ENCODE peak calls at places on chromosomes 11 and 22, in six cellular contexts. One of them, this sample, is unnamed.

GRCh38 chr11:831132-831864 is 1.5 kb upstream of the CD151 start:
- DNase-seq in H9: no peak
- DNase-seq in mesenchymal stem cell: no peak
- DNase-seq in IMR-90: peak; percentile 80
- DNase-seq in H1: no peak
- DNase-seq in trophoblast cell: no peak
- DNase-seq in this sample: no peak

GRCh38 chr22:34324763-34325162 is 404.5 kb upstream of the LARGE1 start:
- DNase-seq in trophoblast cell: no peak
- DNase-seq in mesenchymal stem cell: no peak
- DNase-seq in H1: no peak
- DNase-seq in H9: no peak
- DNase-seq in IMR-90: no peak
- DNase-seq in this sample: no peak

GRCh38 chr11:58513747-58514367 is 6.0 kb upstream of the OR5B21 start:
- DNase-seq in H1: peak; percentile 74
- DNase-seq in trophoblast cell: peak; percentile 89
- DNase-seq in H9: peak; percentile 62
- DNase-seq in IMR-90: peak; percentile 76
- DNase-seq in mesenchymal stem cell: peak; percentile 65
- DNase-seq in this sample: peak; percentile 56

GRCh38 chr11:67301951-67302516 is 1.3 kb upstream of the SSH3 start:
- DNase-seq in H1: peak; percentile 75
- DNase-seq in IMR-90: peak; percentile 68
- DNase-seq in mesenchymal stem cell: peak; percentile 85
- DNase-seq in H9: peak; percentile 80
- DNase-seq in trophoblast cell: peak; percentile 72
- DNase-seq in this sample: no peak

GRCh38 chr11:88520391-88520790 is 182.9 kb upstream of the CTSC start:
- DNase-seq in H1: no peak
- DNase-seq in trophoblast cell: peak; percentile 40
- DNase-seq in H9: no peak
- DNase-seq in IMR-90: peak; percentile 49
- DNase-seq in mesenchymal stem cell: peak; percentile 45
- DNase-seq in this sample: no peak

GRCh38 chr22:30485362-30485988 is 13.7 kb upstream of the SEC14L3 start:
- DNase-seq in IMR-90: peak; percentile 33
- DNase-seq in mesenchymal stem cell: peak; percentile 50
- DNase-seq in H9: peak; percentile 82
- DNase-seq in trophoblast cell: peak; percentile 65
- DNase-seq in H1: peak; percentile 92
- DNase-seq in this sample: peak; percentile 53

GRCh38 chr11:13043912-13044628 is 35.0 kb downstream of the RASSF10 start:
- DNase-seq in H9: no peak
- DNase-seq in trophoblast cell: no peak
- DNase-seq in H1: no peak
- DNase-seq in IMR-90: no peak
- DNase-seq in mesenchymal stem cell: no peak
- DNase-seq in this sample: no peak

GRCh38 chr11:118152552-118153471 is at the start of gene SCN4B:
- DNase-seq in mesenchymal stem cell: peak; percentile 59
- DNase-seq in trophoblast cell: peak; percentile 53
- DNase-seq in H1: peak; percentile 83
- DNase-seq in IMR-90: peak; percentile 20
- DNase-seq in H9: peak; percentile 81
- DNase-seq in this sample: peak; percentile 72

GRCh38 chr11:10506013-10506370 is 35.0 kb downstream of the RNF141 start:
- DNase-seq in mesenchymal stem cell: no peak
- DNase-seq in H9: no peak
- DNase-seq in IMR-90: no peak
- DNase-seq in H1: no peak
- DNase-seq in trophoblast cell: no peak
- DNase-seq in this sample: no peak

GRCh38 chr11:84871116-84871515 is 756.0 kb downstream of the DLG2 start:
- DNase-seq in H9: no peak
- DNase-seq in mesenchymal stem cell: no peak
- DNase-seq in IMR-90: no peak
- DNase-seq in H1: no peak
- DNase-seq in trophoblast cell: no peak
- DNase-seq in this sample: no peak

GRCh38 chr22:42836026-42836425 is 21.0 kb downstream of the ARFGAP3 start:
- DNase-seq in IMR-90: no peak
- DNase-seq in H9: no peak
- DNase-seq in trophoblast cell: no peak
- DNase-seq in mesenchymal stem cell: no peak
- DNase-seq in H1: no peak
- DNase-seq in this sample: no peak

DNA sequence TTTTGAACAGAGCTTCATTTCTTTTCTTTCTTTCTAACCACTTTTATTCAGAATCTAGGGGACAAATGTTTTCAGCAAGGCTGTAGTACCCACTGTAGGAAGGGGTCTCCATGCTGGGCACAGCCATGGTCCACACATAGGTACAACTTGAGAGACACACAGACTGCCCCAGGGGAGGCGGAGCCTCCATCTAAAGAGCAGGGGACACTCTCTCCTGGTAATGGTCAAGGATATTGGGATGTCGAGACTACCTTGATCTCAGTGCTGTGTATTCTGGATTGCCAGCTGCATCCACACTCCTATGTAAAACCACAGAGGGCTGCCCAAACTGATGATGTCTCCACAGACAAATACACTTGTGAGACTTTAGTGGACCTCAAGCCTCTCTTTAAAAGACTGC is 2.9 kb upstream of the APOL3 start:
- DNase-seq in trophoblast cell: no peak
- DNase-seq in H9: no peak
- DNase-seq in H1: no peak
- DNase-seq in IMR-90: no peak
- DNase-seq in mesenchymal stem cell: no peak
- DNase-seq in this sample: no peak
- H3K14ac ChIP-seq in trophoblast cell: no peak overlapping the region
- H3K14ac ChIP-seq in H9: no peak overlapping the region
- H3K14ac ChIP-seq in H1: no peak overlapping the region
- H3K14ac ChIP-seq in IMR-90: no peak overlapping the region
- H3K14ac ChIP-seq in mesenchymal stem cell: no peak overlapping the region
- H3K14ac ChIP-seq in this sample: no peak overlapping the region

DNA sequence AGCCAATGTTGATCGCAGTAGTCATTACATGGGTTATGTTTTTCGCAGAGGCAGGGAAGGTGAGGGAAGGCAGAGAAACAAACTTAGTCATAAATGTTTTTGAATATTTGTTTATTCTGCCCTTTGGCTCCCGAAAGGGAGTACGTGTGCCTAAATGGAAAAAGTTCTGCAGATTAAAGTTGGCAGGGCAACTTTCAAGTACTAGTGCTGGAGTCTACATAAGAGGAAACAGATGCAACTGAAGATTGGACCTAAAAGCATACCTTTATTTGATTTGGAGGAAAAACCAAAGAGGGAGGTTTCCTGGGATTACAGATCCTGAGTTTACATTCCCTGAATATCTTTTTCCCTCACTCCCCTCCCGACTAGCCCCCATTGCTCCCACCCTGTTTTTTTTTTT is 5.7 kb downstream of the HSD17B12 start:
- DNase-seq in H1: no peak
- DNase-seq in trophoblast cell: no peak
- DNase-seq in IMR-90: no peak
- DNase-seq in mesenchymal stem cell: no peak
- DNase-seq in H9: no peak
- DNase-seq in this sample: no peak
- H3K4me2 ChIP-seq in H1: peak overlapping the region; percentile 22
- H3K4me2 ChIP-seq in trophoblast cell: no peak overlapping the region
- H3K4me2 ChIP-seq in IMR-90: no peak overlapping the region
- H3K4me2 ChIP-seq in mesenchymal stem cell: no peak overlapping the region
- H3K4me2 ChIP-seq in H9: peak overlapping the region; percentile 42
- H3K4me2 ChIP-seq in this sample: no peak overlapping the region

GRCh38 chr11:94638278-94638901 is 71.2 kb downstream of the PIWIL4 start:
- DNase-seq in IMR-90: no peak
- DNase-seq in H9: no peak
- DNase-seq in mesenchymal stem cell: peak; percentile 14
- DNase-seq in H1: peak; percentile 16
- DNase-seq in trophoblast cell: peak; percentile 78
- DNase-seq in this sample: no peak
- H2BK5ac ChIP-seq in IMR-90: peak overlapping the region; percentile 53
- H2BK5ac ChIP-seq in H9: no peak overlapping the region
- H2BK5ac ChIP-seq in mesenchymal stem cell: no peak overlapping the region
- H2BK5ac ChIP-seq in H1: peak overlapping the region; percentile 79
- H2BK5ac ChIP-seq in trophoblast cell: no peak overlapping the region
- H2BK5ac ChIP-seq in this sample: no peak overlapping the region

GRCh38 chr11:2169626-2170570 is 1.7 kb downstream of the TH start:
- DNase-seq in trophoblast cell: no peak
- DNase-seq in IMR-90: no peak
- DNase-seq in mesenchymal stem cell: no peak
- DNase-seq in H9: no peak
- DNase-seq in H1: no peak
- DNase-seq in this sample: no peak

GRCh38 chr11:2166091-2166851 is 5.3 kb upstream of the INS start:
- DNase-seq in trophoblast cell: peak; percentile 68
- DNase-seq in H9: peak; percentile 69
- DNase-seq in IMR-90: no peak
- DNase-seq in mesenchymal stem cell: no peak
- DNase-seq in H1: peak; percentile 90
- DNase-seq in this sample: no peak

GRCh38 chr11:2167141-2168045 is 4.2 kb downstream of the TH start:
- DNase-seq in H1: no peak
- DNase-seq in mesenchymal stem cell: no peak
- DNase-seq in H9: no peak
- DNase-seq in IMR-90: no peak
- DNase-seq in trophoblast cell: no peak
- DNase-seq in this sample: no peak

GRCh38 chr11:2169001-2169370 is 2.6 kb downstream of the TH start:
- DNase-seq in mesenchymal stem cell: no peak
- DNase-seq in H9: no peak
- DNase-seq in IMR-90: no peak
- DNase-seq in H1: no peak
- DNase-seq in trophoblast cell: peak; percentile 61
- DNase-seq in this sample: no peak

GRCh38 chr11:2168286-2169000 is 3.2 kb downstream of the TH start:
- DNase-seq in H1: no peak
- DNase-seq in H9: no peak
- DNase-seq in IMR-90: no peak
- DNase-seq in mesenchymal stem cell: no peak
- DNase-seq in trophoblast cell: peak; percentile 75
- DNase-seq in this sample: no peak
- H3K14ac ChIP-seq in H1: no peak overlapping the region
- H3K14ac ChIP-seq in H9: no peak overlapping the region
- H3K14ac ChIP-seq in IMR-90: no peak overlapping the region
- H3K14ac ChIP-seq in mesenchymal stem cell: no peak overlapping the region
- H3K14ac ChIP-seq in trophoblast cell: no peak overlapping the region
- H3K14ac ChIP-seq in this sample: no peak overlapping the region

GRCh38 chr11:33631749-33632091 is 68.9 kb downstream of the C11orf91 start:
- DNase-seq in H9: no peak
- DNase-seq in IMR-90: no peak
- DNase-seq in H1: no peak
- DNase-seq in mesenchymal stem cell: no peak
- DNase-seq in trophoblast cell: no peak
- DNase-seq in this sample: no peak

GRCh38 chr11:33630936-33631748 is 69.5 kb downstream of the C11orf91 start:
- DNase-seq in H1: no peak
- DNase-seq in mesenchymal stem cell: no peak
- DNase-seq in H9: no peak
- DNase-seq in IMR-90: no peak
- DNase-seq in trophoblast cell: peak; percentile 39
- DNase-seq in this sample: no peak

GRCh38 chr11:33635161-33635560 is 65.5 kb downstream of the C11orf91 start:
- DNase-seq in H9: no peak
- DNase-seq in H1: no peak
- DNase-seq in IMR-90: peak; percentile 58
- DNase-seq in trophoblast cell: peak; percentile 38
- DNase-seq in mesenchymal stem cell: no peak
- DNase-seq in this sample: no peak

GRCh38 chr11:33634291-33634834 is 66.3 kb downstream of the C11orf91 start:
- DNase-seq in H1: no peak
- DNase-seq in IMR-90: peak; percentile 82
- DNase-seq in trophoblast cell: peak; percentile 91
- DNase-seq in H9: no peak
- DNase-seq in mesenchymal stem cell: peak; percentile 34
- DNase-seq in this sample: no peak

DNA sequence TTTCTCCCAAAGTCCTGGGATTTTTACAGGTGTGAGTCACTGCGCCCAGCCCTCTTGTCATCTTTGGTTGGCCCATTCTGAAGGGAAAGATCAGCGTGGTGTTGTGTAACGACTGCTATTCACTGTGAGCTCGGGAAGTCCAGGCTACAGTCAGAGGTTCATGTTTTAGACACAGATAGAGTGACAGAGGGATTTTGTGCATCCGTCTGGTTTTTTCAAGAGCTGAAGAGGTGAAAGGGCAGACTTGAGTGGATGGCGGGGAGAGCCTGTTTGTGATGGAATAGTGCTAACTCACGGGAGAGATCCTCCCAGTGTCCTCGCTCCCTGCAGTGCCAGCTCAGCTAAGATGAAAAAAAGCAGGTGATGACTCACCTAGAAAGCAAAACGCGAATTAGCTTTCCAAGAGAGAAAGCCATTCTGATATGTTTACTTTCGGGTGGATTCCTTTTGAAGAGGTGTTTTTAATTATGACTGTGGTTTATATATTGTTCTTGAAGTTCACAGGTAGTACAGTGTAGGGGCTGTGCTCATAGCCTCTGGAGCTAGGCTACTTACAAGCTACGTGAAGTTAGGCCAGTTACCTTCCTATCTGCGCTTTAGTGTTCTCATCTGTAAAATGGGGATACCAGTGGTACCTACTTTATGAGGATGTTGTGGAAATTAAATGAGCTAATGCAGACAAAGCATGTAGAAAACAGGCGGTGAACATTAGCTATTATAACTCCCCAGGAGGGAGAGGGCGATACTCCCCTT is 67.2 kb downstream of the C11orf91 start:
- DNase-seq in H1: no peak
- DNase-seq in trophoblast cell: peak; percentile 98
- DNase-seq in IMR-90: peak; percentile 72
- DNase-seq in H9: peak; percentile 44
- DNase-seq in mesenchymal stem cell: peak; percentile 75
- DNase-seq in this sample: no peak
- H3K4me2 ChIP-seq in H1: no peak overlapping the region
- H3K4me2 ChIP-seq in trophoblast cell: no peak overlapping the region
- H3K4me2 ChIP-seq in IMR-90: no peak overlapping the region
- H3K4me2 ChIP-seq in H9: no peak overlapping the region
- H3K4me2 ChIP-seq in mesenchymal stem cell: peak overlapping the region; percentile 43
- H3K4me2 ChIP-seq in this sample: no peak overlapping the region

GRCh38 chr11:109035261-109035660 is 370.4 kb downstream of the DDX10 start:
- DNase-seq in H9: no peak
- DNase-seq in IMR-90: no peak
- DNase-seq in H1: no peak
- DNase-seq in mesenchymal stem cell: no peak
- DNase-seq in trophoblast cell: no peak
- DNase-seq in this sample: no peak
- H2BK5ac ChIP-seq in H9: no peak overlapping the region
- H2BK5ac ChIP-seq in IMR-90: no peak overlapping the region
- H2BK5ac ChIP-seq in H1: no peak overlapping the region
- H2BK5ac ChIP-seq in mesenchymal stem cell: no peak overlapping the region
- H2BK5ac ChIP-seq in trophoblast cell: no peak overlapping the region
- H2BK5ac ChIP-seq in this sample: no peak overlapping the region

DNA sequence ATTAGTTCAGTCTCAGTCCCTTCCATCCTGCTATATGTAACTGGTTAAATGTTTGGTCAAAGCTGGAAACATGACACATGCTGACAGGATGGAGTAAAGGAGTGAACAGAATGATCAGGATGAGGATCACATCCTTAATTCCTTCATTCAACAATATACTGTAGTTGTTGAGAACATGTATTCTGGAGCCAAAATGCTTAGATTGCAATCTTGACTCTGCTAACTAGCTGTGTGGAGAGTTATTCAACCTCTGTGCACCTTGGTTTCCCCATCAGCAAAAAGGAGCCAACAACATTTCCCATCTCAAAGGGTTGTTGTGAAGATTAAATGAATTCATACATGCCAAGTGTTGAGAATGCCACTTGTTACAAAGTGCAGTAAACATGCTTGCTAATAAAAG is 12.8 kb downstream of the ENTHD1 start:
- DNase-seq in IMR-90: no peak
- DNase-seq in mesenchymal stem cell: no peak
- DNase-seq in trophoblast cell: no peak
- DNase-seq in H9: no peak
- DNase-seq in H1: no peak
- DNase-seq in this sample: no peak
- H3K14ac ChIP-seq in IMR-90: no peak overlapping the region
- H3K14ac ChIP-seq in mesenchymal stem cell: no peak overlapping the region
- H3K14ac ChIP-seq in trophoblast cell: no peak overlapping the region
- H3K14ac ChIP-seq in H9: no peak overlapping the region
- H3K14ac ChIP-seq in H1: no peak overlapping the region
- H3K14ac ChIP-seq in this sample: no peak overlapping the region